ENCODE peak calls at places on chromosomes 11 and 22, in eight cellular contexts. G is cardiac fibroblast; V is stimulated activated CD4-positive, alpha-beta T cell treated with anti-CD3 and anti-CD28 coated beads, Interleukin-4, amount 100 ng/mL, for 24 hours; J is GM13976; P is choroid plexus epithelial cell; Q is HuH-7.5; Z is fibroblast of the aortic adventitia; W is EH. K is an unnamed sample.

GRCh38 chr11:2093575-2094353 is 45.4 kb downstream of the IGF2 start:
- DNase-seq in G (peak), V (no peak), J (peak), P (no peak), Q (no peak), Z (no peak), W (no peak), K (no peak)

GRCh38 chr11:2451916-2452694 is 7.3 kb downstream of the KCNQ1 start:
- DNase-seq in G (no peak), V (no peak), J (no peak), P (no peak), Q (no peak), Z (peak), W (no peak), K (no peak)

GRCh38 chr22:19632671-19633148 is 81.6 kb upstream of the SEPTIN5 start:
- DNase-seq in G (peak), V (no peak), J (no peak), P (no peak), Q (no peak), Z (no peak), W (peak), K (no peak)

GRCh38 chr22:23754980-23755636 is 883 bp upstream of the VPREB3 start:
- DNase-seq in G (peak), V (no peak), J (no peak), P (no peak), Q (no peak), Z (peak), W (no peak), K (no peak)

GRCh38 chr11:11662578-11662977 is 40.8 kb upstream of the GALNT18 start:
- DNase-seq in G (no peak), V (no peak), J (no peak), P (no peak), Q (no peak), Z (no peak), W (no peak), K (no peak)

GRCh38 chr11:66388746-66389386 is 17.3 kb upstream of the SLC29A2 start:
- DNase-seq in G (peak), V (peak), J (peak), P (peak), Q (peak), Z (peak), W (peak), K (no peak)

GRCh38 chr11:86990520-86990919 is 35.3 kb upstream of the FZD4 start:
- DNase-seq in G (peak), V (no peak), J (no peak), P (peak), Q (no peak), Z (peak), W (peak), K (no peak)

GRCh38 chr11:116691779-116692178 is 81.0 kb downstream of the BUD13 start:
- DNase-seq in G (peak), V (peak), J (peak), P (peak), Q (peak), Z (peak), W (peak), K (peak)

GRCh38 chr22:46259374-46259773 is 3.8 kb downstream of the PKDREJ start:
- DNase-seq in G (no peak), V (no peak), J (no peak), P (no peak), Q (no peak), Z (no peak), W (no peak), K (no peak)